ENCODE peak calls at places on chromosomes 4 and X, in seven cellular contexts. C is NCI-H1417; Q is renal cortical epithelial cell; J is foreskin fibroblast; B is immature natural killer cell; T is effector memory CD8-positive, alpha-beta T cell; M is adipocyte. N is an unnamed sample.

GRCh38 chr4:47913328-47913727 is 1.1 kb downstream of the NFXL1 start:
- DNase-seq in M (peak), J (peak), T (no peak), Q (peak), C (peak), B (no peak), N (peak)

GRCh38 chrX:17242470-17242869 is 132.5 kb upstream of the NHS start:
- DNase-seq in B (peak), C (peak), J (peak), M (peak), Q (peak), T (peak), N (peak)

GRCh38 chr4:86927843-86928395 is 6.9 kb upstream of the AFF1 start:
- DNase-seq in Q (peak), M (peak), C (no peak), J (peak), B (no peak), T (no peak), N (peak)

GRCh38 chrX:55142206-55142918 is 53.5 kb downstream of the PAGE2 start:
- DNase-seq in Q (peak), T (no peak), C (no peak), J (peak), B (no peak), M (no peak), N (no peak)

GRCh38 chr4:44145868-44146267 is 302.7 kb downstream of the KCTD8 start:
- DNase-seq in Q (peak), M (peak), C (no peak), T (no peak), B (no peak), J (peak), N (no peak)

GRCh38 chrX:103533428-103534216 is 14.3 kb upstream of the RAB40A start:
- DNase-seq in C (peak), J (peak), M (peak), B (peak), T (peak), Q (peak), N (no peak)

GRCh38 chrX:7159132-7159861 is 11.3 kb upstream of the PUDP start:
- DNase-seq in M (peak), C (peak), J (peak), T (no peak), B (no peak), Q (peak), N (no peak)

GRCh38 chr4:6408263-6408662 is 64.2 kb downstream of the PPP2R2C start:
- DNase-seq in M (no peak), J (no peak), T (no peak), C (no peak), B (no peak), Q (no peak), N (no peak)

GRCh38 chr4:140186651-140187315 is 32.8 kb upstream of the MAML3 start:
- DNase-seq in M (peak), Q (peak), C (peak), J (peak), B (no peak), T (no peak), N (no peak)

GRCh38 chr4:32393806-32394205 is 1673.6 kb downstream of the PCDH7 start:
- DNase-seq in B (no peak), M (no peak), T (no peak), C (no peak), J (no peak), Q (no peak), N (no peak)

GRCh38 chr4:44016582-44017421 is 431.8 kb downstream of the KCTD8 start:
- DNase-seq in B (no peak), M (no peak), T (no peak), J (no peak), Q (no peak), C (peak), N (no peak)

GRCh38 chr4:145618210-145618911 is 824 bp upstream of the MMAA start:
- DNase-seq in J (peak), B (no peak), M (peak), C (no peak), Q (no peak), T (no peak), N (peak)

GRCh38 chr4:79757580-79757979 is 315.4 kb downstream of the ANTXR2 start:
- DNase-seq in T (no peak), C (no peak), B (no peak), J (peak), Q (peak), M (no peak), N (no peak)

GRCh38 chrX:66144258-66144657 is 19.8 kb upstream of the HEPH start:
- DNase-seq in C (no peak), J (no peak), T (no peak), Q (no peak), B (no peak), M (no peak), N (no peak)

GRCh38 chr4:186032259-186032658 is 36.7 kb upstream of the TLR3 start:
- DNase-seq in M (peak), B (no peak), J (no peak), Q (no peak), C (peak), T (no peak), N (no peak)

GRCh38 chr4:188942606-188943005 is 803.4 kb downstream of the TRIML1 start:
- DNase-seq in C (no peak), T (no peak), J (no peak), B (no peak), M (no peak), Q (no peak), N (no peak)

GRCh38 chr4:55636622-55636999 is 513 bp upstream of the NMU start:
- DNase-seq in Q (no peak), T (no peak), M (no peak), J (peak), C (no peak), B (no peak), N (no peak)

GRCh38 chrX:38276089-38276488 is 51.2 kb downstream of the RPGR start:
- DNase-seq in J (no peak), B (no peak), C (no peak), M (no peak), T (no peak), Q (peak), N (no peak)

GRCh38 chr4:41142356-41142755 is 72.0 kb downstream of the APBB2 start:
- DNase-seq in B (no peak), M (no peak), J (no peak), T (no peak), C (no peak), Q (no peak), N (no peak)

GRCh38 chr4:25953740-25954139 is 39.7 kb downstream of the SMIM20 start:
- DNase-seq in J (peak), Q (peak), B (no peak), T (no peak), C (peak), M (peak), N (no peak)

GRCh38 chr4:146382194-146382593 is 139.5 kb downstream of the SLC10A7 start:
- DNase-seq in M (no peak), C (peak), T (no peak), B (no peak), Q (no peak), J (no peak), N (no peak)

GRCh38 chr4:130478406-130478805 is 1382.5 kb downstream of the C4orf33 start:
- DNase-seq in Q (peak), T (no peak), M (peak), C (no peak), J (peak), B (no peak), N (peak)

GRCh38 chr4:55475394-55476243 is 71.1 kb downstream of the CLOCK start:
- DNase-seq in Q (peak), T (no peak), M (peak), J (peak), C (no peak), B (no peak), N (no peak)

GRCh38 chr4:26964994-26965393 is 104.4 kb downstream of the STIM2 start:
- DNase-seq in C (no peak), Q (no peak), B (no peak), M (no peak), J (no peak), T (no peak), N (no peak)

GRCh38 chr4:183638436-183638835 is 20.5 kb downstream of the RWDD4 start:
- DNase-seq in M (peak), Q (no peak), J (peak), C (no peak), T (no peak), B (no peak), N (no peak)

GRCh38 chr4:83535945-83536648 is at the start of gene GPAT3:
- DNase-seq in T (peak), C (peak), J (peak), Q (peak), B (peak), M (peak), N (peak)

GRCh38 chrX:65607070-65607742 is 60.2 kb upstream of the MSN start:
- DNase-seq in C (no peak), J (peak), Q (peak), T (no peak), B (peak), M (peak), N (no peak)

GRCh38 chrX:20432048-20432447 is 165.3 kb upstream of the RPS6KA3 start:
- DNase-seq in C (no peak), B (no peak), T (no peak), Q (no peak), M (no peak), J (peak), N (no peak)

GRCh38 chr4:139145552-139145932 is 31.5 kb downstream of the ELF2 start:
- DNase-seq in B (no peak), M (no peak), Q (no peak), C (no peak), J (no peak), T (no peak), N (no peak)

GRCh38 chrX:121208563-121208962 is 161.2 kb downstream of the GLUD2 start:
- DNase-seq in T (no peak), C (no peak), J (no peak), B (no peak), M (no peak), Q (no peak), N (no peak)

GRCh38 chr4:42954925-42955669 is 62.6 kb downstream of the GRXCR1 start:
- DNase-seq in B (no peak), J (no peak), Q (no peak), M (no peak), C (no peak), T (no peak), N (no peak)

GRCh38 chr4:61202638-61203495 is 2.7 kb downstream of the ADGRL3 start:
- DNase-seq in Q (no peak), C (peak), B (no peak), M (peak), J (peak), T (no peak), N (no peak)

GRCh38 chr4:79906306-79906705 is 166.7 kb downstream of the ANTXR2 start:
- DNase-seq in B (no peak), M (no peak), C (no peak), T (no peak), Q (no peak), J (no peak), N (no peak)